ENCODE peak calls at places on chromosomes 16 and 17, in eight cellular contexts. S is esophagus squamous epithelium; V is transverse colon; X is activated CD4-positive, alpha-beta memory T cell treated with anti-CD3 and anti-CD28 coated beads, Interleukin-2, amount 10 ng/mL, durations not matched to agents 7 days and 5 days; M is H54; W is NCI-H1105 treated with DMSO at 0.1 percent for 48 hours; Y is NCI-H1417; O is glutamatergic neuron. P is an unnamed sample.

GRCh38 chr17:28261219-28261618 is 57.8 kb upstream of the TMEM97 start:
- DNase-seq in S (no peak), V (no peak), X (no peak), M (no peak), W (no peak), Y (no peak), O (no peak), P (no peak)

GRCh38 chr16:529012-529575 is 1.6 kb downstream of the CAPN15 start:
- DNase-seq in S (no peak), V (peak), X (peak), M (no peak), W (no peak), Y (no peak), O (no peak), P (no peak)

GRCh38 chr16:88282221-88283041 is 100.3 kb upstream of the ZNF469 start:
- DNase-seq in S (no peak), V (no peak), X (no peak), M (no peak), W (no peak), Y (no peak), O (no peak), P (peak)

GRCh38 chr17:21039839-21040575 is 2.8 kb downstream of the USP22 start:
- DNase-seq in S (no peak), V (no peak), X (peak), M (peak), W (peak), Y (no peak), O (no peak), P (peak)

GRCh38 chr17:42809250-42809649 is 10.6 kb downstream of the CNTD1 start:
- DNase-seq in S (no peak), V (no peak), X (no peak), M (peak), W (no peak), Y (no peak), O (no peak), P (no peak)

GRCh38 chr17:49209061-49209571 is 1.3 kb downstream of the GNGT2 start:
- DNase-seq in S (no peak), V (no peak), X (no peak), M (peak), W (no peak), Y (no peak), O (no peak), P (no peak)

GRCh38 chr17:57806083-57806830 is 43.6 kb downstream of the MRPS23 start:
- DNase-seq in S (no peak), V (no peak), X (no peak), M (no peak), W (peak), Y (peak), O (no peak), P (no peak)

GRCh38 chr16:65855171-65856145 is 511.0 kb upstream of the CDH5 start:
- DNase-seq in S (no peak), V (no peak), X (no peak), M (no peak), W (no peak), Y (no peak), O (no peak), P (no peak)

GRCh38 chr16:13102401-13102800 is 201.0 kb downstream of the SHISA9 start:
- DNase-seq in S (no peak), V (no peak), X (no peak), M (no peak), W (no peak), Y (no peak), O (no peak), P (no peak)

GRCh38 chr16:2776500-2777139 is 460 bp downstream of the ELOB start:
- DNase-seq in S (no peak), V (no peak), X (peak), M (no peak), W (no peak), Y (peak), O (peak), P (no peak)

GRCh38 chr17:36921131-36921851 is 16.0 kb upstream of the LHX1 start:
- DNase-seq in S (no peak), V (no peak), X (peak), M (peak), W (no peak), Y (no peak), O (no peak), P (peak)

GRCh38 chr16:2208772-2209171 is 1.9 kb downstream of the BRICD5 start:
- DNase-seq in S (no peak), V (no peak), X (no peak), M (no peak), W (no peak), Y (no peak), O (no peak), P (no peak)

GRCh38 chr16:88921603-88921995 is 55.1 kb upstream of the PABPN1L start:
- DNase-seq in S (no peak), V (no peak), X (no peak), M (no peak), W (no peak), Y (no peak), O (no peak), P (no peak)

GRCh38 chr17:71338396-71338795 is 782.4 kb upstream of the SOX9 start:
- DNase-seq in S (no peak), V (no peak), X (no peak), M (peak), W (no peak), Y (no peak), O (no peak), P (no peak)

GRCh38 chr16:889586-889985 is 81.2 kb downstream of the LMF1 start:
- DNase-seq in S (no peak), V (no peak), X (no peak), M (no peak), W (no peak), Y (no peak), O (peak), P (no peak)

GRCh38 chr17:50204431-50204830 is 3.0 kb upstream of the COL1A1 start:
- DNase-seq in S (no peak), V (peak), X (no peak), M (no peak), W (no peak), Y (no peak), O (no peak), P (no peak)

GRCh38 chr17:4739122-4740024 is at the start of the genes CXCL16 and ZMYND15:
- DNase-seq in S (no peak), V (peak), X (peak), M (peak), W (peak), Y (peak), O (peak), P (peak)

GRCh38 chr17:53061446-53061845 is 761.3 kb upstream of the KIF2B start:
- DNase-seq in S (no peak), V (no peak), X (no peak), M (no peak), W (no peak), Y (no peak), O (no peak), P (no peak)

GRCh38 chr16:54934536-54935410 is 4.1 kb downstream of the IRX5 start:
- DNase-seq in S (no peak), V (no peak), X (no peak), M (no peak), W (no peak), Y (no peak), O (peak), P (no peak)

GRCh38 chr17:57732062-57732461 is 13.0 kb downstream of the CCDC182 start:
- DNase-seq in S (no peak), V (no peak), X (no peak), M (no peak), W (peak), Y (no peak), O (no peak), P (no peak)

GRCh38 chr17:45955326-45955725 is 43.7 kb upstream of the STH start:
- DNase-seq in S (no peak), V (no peak), X (no peak), M (no peak), W (no peak), Y (no peak), O (no peak), P (no peak)